ENCODE peak calls at places on chromosomes 6 and 20, in five cellular contexts. Y is SK-N-SH, U is HepG2, T is mesendoderm, R is H1. X is an unnamed sample.

GRCh38 chr20:56411759-56412472 is at the start of gene CASS4:
- DNase-seq in U (peak), T (no peak), Y (no peak), R (no peak), X (peak)

GRCh38 chr6:146775227-146775626 is 176.5 kb downstream of the ADGB start:
- DNase-seq in T (peak), R (no peak), U (no peak), Y (no peak), X (no peak)

GRCh38 chr20:44208770-44209169 is 1.8 kb downstream of the OSER1 start:
- DNase-seq in Y (no peak), R (no peak), U (peak), T (no peak), X (peak)

GRCh38 chr6:142700032-142700431 is 244.9 kb downstream of the HIVEP2 start:
- DNase-seq in Y (no peak), R (no peak), T (no peak), U (no peak), X (no peak)

GRCh38 chr6:53159558-53159957 is 10.9 kb upstream of the GCM1 start:
- DNase-seq in R (no peak), U (peak), Y (no peak), T (peak), X (no peak)

GRCh38 chr20:44031822-44032582 is 117.3 kb downstream of the TOX2 start:
- DNase-seq in T (peak), Y (no peak), R (no peak), U (no peak), X (no peak)

GRCh38 chr6:24882295-24882694 is 53.5 kb downstream of the RIPOR2 start:
- DNase-seq in R (no peak), T (no peak), Y (no peak), U (no peak), X (no peak)

GRCh38 chr20:21513881-21514540 is at the start of gene NKX2-2:
- DNase-seq in T (peak), U (no peak), Y (peak), R (peak), X (peak)

GRCh38 chr6:26280409-26280808 is 84.6 kb upstream of the BTN3A2 start:
- DNase-seq in U (no peak), Y (no peak), T (no peak), R (no peak), X (no peak)

GRCh38 chr6:149806127-149806526 is 56.6 kb downstream of the PCMT1 start:
- DNase-seq in T (no peak), U (no peak), R (no peak), Y (no peak), X (peak)

GRCh38 chr6:33815854-33816253 is 12.1 kb upstream of the MLN start:
- DNase-seq in R (no peak), T (peak), U (no peak), Y (peak), X (no peak)

GRCh38 chr6:66198062-66198624 is 491.1 kb upstream of the EYS start:
- DNase-seq in R (no peak), T (peak), U (no peak), Y (no peak), X (no peak)

GRCh38 chr6:70280462-70280861 is 22.4 kb downstream of the COL9A1 start:
- DNase-seq in Y (peak), R (peak), U (no peak), T (peak), X (no peak)

GRCh38 chr6:143539106-143539505 is 27.6 kb upstream of the FUCA2 start:
- DNase-seq in R (no peak), T (no peak), Y (no peak), U (no peak), X (no peak)

GRCh38 chr6:127515234-127515793 is 3.8 kb downstream of the MTCL3 start:
- DNase-seq in Y (peak), T (peak), R (peak), U (no peak), X (peak)

GRCh38 chr6:25971187-25971811 is 8.7 kb downstream of the TRIM38 start:
- DNase-seq in T (peak), U (peak), Y (no peak), R (no peak), X (peak)

GRCh38 chr6:44456070-44456965 is 68.8 kb downstream of the CDC5L start:
- DNase-seq in R (no peak), Y (peak), T (peak), U (peak), X (peak)

GRCh38 chr6:73798592-73798991 is 102.6 kb downstream of the CD109 start:
- DNase-seq in R (no peak), T (peak), U (peak), Y (no peak), X (peak)

GRCh38 chr6:142808405-142809061 is 136.4 kb downstream of the HIVEP2 start:
- DNase-seq in R (no peak), U (no peak), Y (no peak), T (no peak), X (no peak)

GRCh38 chr6:39370021-39370420 is 47.5 kb upstream of the KCNK16 start:
- DNase-seq in Y (no peak), T (no peak), U (no peak), R (no peak), X (no peak)

GRCh38 chr6:24775520-24776058 is 852 bp downstream of the GMNN start:
- DNase-seq in Y (no peak), R (no peak), T (no peak), U (peak), X (peak)

GRCh38 chr6:106083618-106084017 is 2.5 kb upstream of the PRDM1 start:
- DNase-seq in T (no peak), Y (no peak), R (no peak), U (no peak), X (no peak)

GRCh38 chr6:110041830-110042229 is 63.7 kb downstream of the GPR6 start:
- DNase-seq in T (no peak), R (no peak), Y (no peak), U (no peak), X (no peak)

GRCh38 chr6:72689107-72689954 is 67.5 kb downstream of the KCNQ5 start:
- DNase-seq in U (no peak), R (no peak), T (no peak), Y (no peak), X (no peak)

GRCh38 chr6:72683797-72684196 is 61.9 kb downstream of the KCNQ5 start:
- DNase-seq in R (no peak), Y (no peak), U (no peak), T (no peak), X (no peak)
- H3K4me3 ChIP-seq in R (no peak), Y (no peak), U (no peak), T (no peak), X (no peak)

GRCh38 chr20:57558614-57559285 is 2.2 kb upstream of the PCK1 start:
- DNase-seq in T (no peak), R (no peak), Y (no peak), U (peak), X (no peak)

GRCh38 chr20:57561356-57562279 is 708 bp downstream of the PCK1 start:
- DNase-seq in T (no peak), Y (no peak), U (no peak), R (no peak), X (no peak)

GRCh38 chr20:57559286-57559627 is 1.7 kb upstream of the PCK1 start:
- DNase-seq in R (no peak), Y (no peak), U (no peak), T (no peak), X (no peak)

GRCh38 chr20:57559658-57560553 is 1.0 kb upstream of the PCK1 start:
- DNase-seq in U (no peak), T (no peak), Y (no peak), R (no peak), X (no peak)

DNA sequence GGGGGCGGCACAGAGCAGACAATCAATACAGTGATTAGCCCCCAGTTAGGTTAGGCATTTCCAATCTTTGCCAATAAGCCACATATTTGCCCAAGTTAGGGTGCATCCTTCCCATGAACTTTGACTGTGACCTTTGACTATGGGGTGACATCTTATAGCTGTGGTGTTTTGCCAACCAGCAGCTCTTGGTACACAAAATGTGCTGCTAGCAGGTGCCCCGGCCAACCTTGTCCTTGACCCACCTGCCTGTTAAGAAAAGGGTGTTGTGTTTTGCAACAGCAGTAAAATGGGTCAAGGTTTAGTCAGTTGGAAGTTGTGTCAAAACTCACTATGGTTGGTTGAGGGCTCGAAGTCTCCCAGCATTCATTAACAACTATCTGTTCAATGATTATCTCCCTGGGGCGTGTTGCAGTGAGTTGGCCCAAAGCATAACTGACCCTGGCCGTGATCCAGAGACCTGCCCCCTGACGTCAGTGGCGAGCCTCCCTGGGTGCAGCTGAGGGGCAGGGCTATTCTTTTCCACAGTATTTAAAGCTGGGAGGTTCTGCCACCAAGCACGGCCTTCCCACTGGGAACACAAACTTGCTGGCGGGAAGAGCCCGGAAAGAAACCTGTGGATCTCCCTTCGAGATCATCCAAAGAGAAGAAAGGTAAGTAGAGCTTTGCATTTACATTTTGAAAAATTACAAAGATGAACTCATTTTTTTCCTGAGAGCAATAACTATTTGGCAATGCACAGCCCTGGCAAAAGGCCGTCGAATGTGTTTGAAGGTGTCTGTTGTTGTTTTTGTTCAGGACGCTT is at the start of gene PCK1:
- DNase-seq in R (no peak), T (no peak), U (peak), Y (no peak), X (no peak)
- H3K4me2 ChIP-seq in R (no peak), T (no peak), U (peak), Y (no peak), X (no peak)

GRCh38 chr6:80105972-80106417 is 476 bp upstream of the BCKDHB start:
- DNase-seq in R (no peak), U (no peak), T (no peak), Y (no peak), X (no peak)
- H3K4me3 ChIP-seq in R (peak), U (peak), T (no peak), Y (peak), X (peak)

GRCh38 chr20:5528719-5529256 is 212.0 kb upstream of the PROKR2 start:
- DNase-seq in U (peak), T (peak), Y (peak), R (peak), X (peak)
- H3K4me2 ChIP-seq in U (peak), T (no peak), Y (no peak), R (no peak), X (no peak)

GRCh38 chr6:90156861-90157260 is 139.8 kb downstream of the BACH2 start:
- DNase-seq in Y (no peak), T (no peak), U (no peak), R (no peak), X (no peak)
- H3K4me3 ChIP-seq in Y (no peak), T (no peak), U (no peak), R (no peak), X (no peak)

DNA sequence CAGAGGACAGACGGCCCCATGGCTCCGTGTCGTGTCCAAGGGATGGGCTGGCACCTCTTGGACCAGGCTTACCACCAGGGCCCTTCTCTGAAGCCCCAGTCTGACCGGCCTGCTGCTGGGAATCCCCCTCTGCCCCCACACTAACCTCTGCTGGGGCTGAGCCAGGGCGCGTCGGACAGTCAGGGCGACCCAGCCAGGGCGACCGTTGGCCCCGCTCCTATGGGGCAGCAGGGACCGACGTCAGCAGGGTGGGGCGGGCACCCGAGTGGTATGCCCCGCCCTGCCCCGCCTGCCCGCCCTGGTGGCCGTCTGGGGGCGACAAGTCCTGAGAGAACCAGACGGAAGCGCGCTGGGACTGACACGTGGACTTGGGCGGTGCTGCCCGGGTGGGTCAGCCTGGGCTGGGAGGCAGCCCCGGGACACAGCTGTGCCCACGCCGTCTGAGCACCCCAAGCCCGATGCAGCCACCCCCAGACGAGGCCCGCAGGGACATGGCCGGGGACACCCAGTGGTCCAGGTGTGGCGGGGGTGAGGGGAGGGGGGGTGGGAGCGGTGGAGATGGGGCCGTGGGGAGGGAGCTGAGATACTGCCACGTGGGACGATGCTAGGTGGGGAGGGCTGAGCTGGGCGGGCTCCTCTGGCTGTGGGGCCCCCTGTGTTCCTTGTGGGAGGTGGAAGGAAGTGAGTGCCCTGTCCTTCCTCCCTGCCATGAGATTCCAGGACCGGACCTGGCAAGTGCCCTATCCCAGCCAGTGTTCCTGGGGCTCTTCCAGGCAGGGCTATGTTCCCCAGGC is at the start of gene SLC17A9:
- DNase-seq in U (peak), Y (no peak), T (peak), R (peak), X (peak)
- H3K4me2 ChIP-seq in U (peak), Y (no peak), T (peak), R (peak), X (peak)

DNA sequence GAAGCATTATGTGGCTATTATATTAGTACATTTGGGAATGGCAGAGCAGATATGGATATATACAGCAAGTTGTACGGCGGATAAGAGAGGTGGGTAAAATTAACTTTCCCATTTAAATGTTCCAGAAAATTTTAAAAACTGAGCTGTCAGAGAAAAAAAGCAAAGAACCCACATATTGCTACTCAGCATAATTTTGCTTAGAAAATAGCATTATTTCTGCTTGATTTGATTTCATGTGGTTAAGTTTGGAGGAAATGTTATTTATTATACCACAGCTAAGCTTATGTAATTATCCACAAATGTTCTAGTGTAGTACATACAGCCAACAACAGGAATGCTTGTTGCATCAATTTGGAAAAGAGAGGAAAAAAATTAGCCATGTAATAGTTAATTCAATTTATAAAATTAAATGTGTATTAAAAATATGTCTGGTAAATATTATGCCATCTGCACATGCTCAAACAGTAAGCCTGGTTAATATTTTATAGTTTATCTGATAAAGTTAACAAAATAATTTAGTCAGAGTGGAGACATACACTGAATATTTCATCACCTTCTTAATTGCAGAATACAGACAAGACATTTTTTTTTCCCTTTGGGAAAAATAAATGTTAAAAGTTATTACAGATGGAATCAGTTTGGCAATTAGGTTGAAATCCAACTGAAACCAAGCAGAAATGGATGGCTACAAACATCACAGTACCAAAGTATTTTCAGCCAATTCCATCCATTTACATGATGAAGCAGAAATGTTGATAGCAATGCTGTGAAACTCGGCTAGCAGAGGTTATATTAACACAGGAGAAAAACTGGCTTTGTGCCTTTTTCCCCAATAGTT is 172.1 kb upstream of the ID4 start:
- DNase-seq in R (no peak), Y (no peak), T (no peak), U (no peak), X (peak)
- H3K4me3 ChIP-seq in R (no peak), Y (no peak), T (no peak), U (no peak), X (no peak)

GRCh38 chr20:61965606-61966491 is 99.8 kb downstream of the TAF4 start:
- DNase-seq in R (peak), U (peak), Y (peak), T (peak), X (no peak)
- H3K4me2 ChIP-seq in R (peak), U (peak), Y (no peak), T (no peak), X (no peak)

DNA sequence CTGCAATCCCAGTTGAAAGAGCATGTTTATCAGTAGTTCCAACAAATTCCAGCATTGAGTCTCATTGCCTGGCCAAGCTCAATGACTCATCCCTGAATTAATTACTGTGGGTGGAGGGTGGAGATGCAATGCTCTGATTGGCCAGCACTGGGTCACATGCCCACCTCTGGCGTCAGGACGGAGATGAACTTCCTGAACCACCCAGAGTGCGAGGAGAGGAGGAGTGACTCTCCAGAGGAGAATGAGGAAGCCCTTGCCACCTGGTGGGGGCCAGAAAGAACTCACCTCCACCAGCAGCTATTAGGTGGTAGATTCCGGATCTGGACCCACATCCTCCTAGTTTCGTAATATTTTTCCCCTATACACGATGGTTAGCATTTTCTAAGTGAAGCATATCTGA is 283.9 kb downstream of the TBC1D7 start:
- DNase-seq in Y (no peak), U (peak), R (peak), T (peak), X (peak)
- H3K4me3 ChIP-seq in Y (no peak), U (no peak), R (no peak), T (no peak), X (no peak)

GRCh38 chr20:24936526-24937407 is 12.3 kb upstream of the CST7 start:
- DNase-seq in U (no peak), R (no peak), Y (no peak), T (no peak), X (no peak)
- H3K4me2 ChIP-seq in U (no peak), R (no peak), Y (no peak), T (no peak), X (no peak)